ENCODE peak calls at places on chromosomes 4 and X, in five cellular contexts. E, K, V, N and D are unnamed samples.

GRCh38 chrX:9436812-9437211 is 28.0 kb upstream of the TBL1X start:
- DNase-seq in E (no peak), K (no peak), V (no peak), N (no peak), D (no peak)

GRCh38 chrX:38800981-38801845 is at the start of gene MID1IP1:
- DNase-seq in E (peak), K (peak), V (peak), N (peak), D (no peak)

GRCh38 chr4:15569746-15570145 is 85.4 kb downstream of the FBXL5 start:
- DNase-seq in E (no peak), K (no peak), V (no peak), N (no peak), D (no peak)

GRCh38 chrX:116281106-116281505 is 110.6 kb downstream of the AGTR2 start:
- DNase-seq in E (no peak), K (no peak), V (peak), N (no peak), D (no peak)

GRCh38 chr4:6893449-6894085 is 16.1 kb upstream of the TBC1D14 start:
- DNase-seq in E (no peak), K (peak), V (no peak), N (peak), D (no peak)

GRCh38 chr4:165384608-165385007 is 5.8 kb downstream of the CPE start:
- DNase-seq in E (no peak), K (no peak), V (peak), N (no peak), D (no peak)

GRCh38 chr4:15376594-15376993 is 51.2 kb upstream of the C1QTNF7 start:
- DNase-seq in E (no peak), K (no peak), V (peak), N (no peak), D (no peak)

GRCh38 chr4:86401826-86402225 is 42.0 kb upstream of the MAPK10 start:
- DNase-seq in E (no peak), K (no peak), V (no peak), N (no peak), D (no peak)

GRCh38 chrX:107675823-107676555 is 47.7 kb downstream of the PRPS1 start:
- DNase-seq in E (no peak), K (no peak), V (no peak), N (peak), D (no peak)

GRCh38 chr4:56506110-56506705 is 617 bp downstream of the ARL9 start:
- DNase-seq in E (no peak), K (no peak), V (peak), N (no peak), D (no peak)

GRCh38 chr4:8545439-8545765 is 34.8 kb upstream of the GPR78 start:
- DNase-seq in E (no peak), K (no peak), V (no peak), N (no peak), D (no peak)

GRCh38 chr4:15466596-15466995 is 3.1 kb upstream of the CC2D2A start:
- DNase-seq in E (no peak), K (no peak), V (no peak), N (no peak), D (no peak)

GRCh38 chr4:128517096-128517738 is 229.6 kb upstream of the PGRMC2 start:
- DNase-seq in E (no peak), K (no peak), V (no peak), N (no peak), D (no peak)

GRCh38 chrX:93673869-93674271 is at the start of gene FAM133A:
- DNase-seq in E (no peak), K (no peak), V (no peak), N (no peak), D (no peak)

GRCh38 chr4:22848332-22848731 is 155.6 kb downstream of the GBA3 start:
- DNase-seq in E (no peak), K (no peak), V (no peak), N (no peak), D (no peak)

GRCh38 chr4:109723110-109723509 is 6.8 kb downstream of the PLA2G12A start:
- DNase-seq in E (no peak), K (no peak), V (no peak), N (no peak), D (no peak)

GRCh38 chr4:80221161-80221560 is 23.9 kb downstream of the PRDM8 start:
- DNase-seq in E (no peak), K (no peak), V (no peak), N (no peak), D (no peak)

GRCh38 chr4:127788517-127788916 is 6.4 kb downstream of the HSPA4L start:
- DNase-seq in E (peak), K (no peak), V (peak), N (no peak), D (no peak)

GRCh38 chrX:129652565-129653169 is 2.1 kb downstream of the APLN start:
- DNase-seq in E (no peak), K (no peak), V (no peak), N (no peak), D (peak)
- H3K27ac ChIP-seq in E (no peak), K (no peak), V (no peak), N (no peak), D (no peak)

GRCh38 chr4:111678466-111678865 is 466.8 kb upstream of the FAM241A start:
- DNase-seq in E (no peak), K (no peak), V (no peak), N (no peak), D (no peak)
- TF ChIP-seq POLR2AphosphoS5 in E (no peak), K (no peak), V (no peak), N (no peak), D (no peak)

GRCh38 chrX:118593407-118593806 is 97.8 kb downstream of the DOCK11 start:
- DNase-seq in E (no peak), K (no peak), V (no peak), N (no peak), D (no peak)
- H3K27ac ChIP-seq in E (no peak), K (no peak), V (no peak), N (no peak), D (no peak)

GRCh38 chrX:49175875-49176274 is 4.2 kb downstream of the PLP2 start:
- DNase-seq in E (no peak), K (no peak), V (no peak), N (no peak), D (no peak)

GRCh38 chrX:49175435-49175834 is 3.7 kb downstream of the PLP2 start:
- DNase-seq in E (no peak), K (no peak), V (no peak), N (no peak), D (no peak)

GRCh38 chrX:49171752-49172279 is at the start of gene PLP2:
- DNase-seq in E (no peak), K (peak), V (peak), N (peak), D (no peak)

GRCh38 chrX:49174723-49175122 is 3.0 kb downstream of the PLP2 start:
- DNase-seq in E (no peak), K (no peak), V (no peak), N (no peak), D (no peak)

DNA sequence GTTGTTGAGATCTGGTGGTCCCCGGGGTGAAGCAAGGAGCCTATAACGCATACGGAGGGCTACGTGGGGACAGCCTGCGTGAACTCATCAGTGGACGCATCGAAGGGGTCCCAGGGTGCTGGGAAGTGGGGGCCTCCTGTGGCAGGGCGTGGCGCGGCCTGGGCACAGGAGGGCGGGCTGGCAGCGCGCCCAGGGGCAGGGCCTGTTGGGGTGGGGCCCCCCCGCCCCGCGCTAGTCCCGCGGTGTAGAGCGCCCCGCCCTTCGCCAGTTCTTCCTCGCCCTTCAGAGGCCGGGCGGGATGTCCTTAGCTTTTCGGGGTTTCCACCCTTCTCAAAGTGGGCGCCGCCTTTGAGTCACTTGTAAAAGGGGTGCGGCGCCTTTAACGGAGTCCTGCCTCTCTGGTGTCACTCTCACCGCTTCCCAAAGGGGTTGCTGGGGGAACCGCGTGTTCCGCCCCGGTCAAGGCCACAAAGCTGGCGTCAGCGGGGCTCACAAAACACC is 632 bp downstream of the PLP2 start:
- DNase-seq in E (no peak), K (peak), V (peak), N (peak), D (no peak)
- TF ChIP-seq POLR2AphosphoS5 in E (peak), K (peak), V (no peak), N (peak), D (peak)

GRCh38 chr4:169663402-169663801 is 43.0 kb downstream of the CLCN3 start:
- DNase-seq in E (no peak), K (no peak), V (no peak), N (no peak), D (no peak)

GRCh38 chr4:169664615-169665014 is 44.2 kb downstream of the CLCN3 start:
- DNase-seq in E (no peak), K (no peak), V (no peak), N (no peak), D (no peak)

GRCh38 chr4:169665039-169665732 is 44.8 kb downstream of the CLCN3 start:
- DNase-seq in E (no peak), K (no peak), V (no peak), N (no peak), D (no peak)

GRCh38 chr4:169662226-169662625 is 41.8 kb downstream of the CLCN3 start:
- DNase-seq in E (no peak), K (no peak), V (no peak), N (no peak), D (no peak)

GRCh38 chr4:169663894-169664293 is 43.5 kb downstream of the CLCN3 start:
- DNase-seq in E (no peak), K (no peak), V (no peak), N (no peak), D (no peak)
- H3K27ac ChIP-seq in E (no peak), K (no peak), V (no peak), N (peak), D (no peak)

GRCh38 chr4:111650553-111651183 is 494.6 kb upstream of the FAM241A start:
- DNase-seq in E (no peak), K (no peak), V (peak), N (no peak), D (no peak)
- TF ChIP-seq POLR2AphosphoS5 in E (no peak), K (no peak), V (no peak), N (no peak), D (no peak)

GRCh38 chr4:114654607-114655006 is 56.0 kb downstream of the UGT8 start:
- DNase-seq in E (no peak), K (no peak), V (no peak), N (no peak), D (no peak)
- H3K27ac ChIP-seq in E (no peak), K (no peak), V (no peak), N (no peak), D (no peak)

DNA sequence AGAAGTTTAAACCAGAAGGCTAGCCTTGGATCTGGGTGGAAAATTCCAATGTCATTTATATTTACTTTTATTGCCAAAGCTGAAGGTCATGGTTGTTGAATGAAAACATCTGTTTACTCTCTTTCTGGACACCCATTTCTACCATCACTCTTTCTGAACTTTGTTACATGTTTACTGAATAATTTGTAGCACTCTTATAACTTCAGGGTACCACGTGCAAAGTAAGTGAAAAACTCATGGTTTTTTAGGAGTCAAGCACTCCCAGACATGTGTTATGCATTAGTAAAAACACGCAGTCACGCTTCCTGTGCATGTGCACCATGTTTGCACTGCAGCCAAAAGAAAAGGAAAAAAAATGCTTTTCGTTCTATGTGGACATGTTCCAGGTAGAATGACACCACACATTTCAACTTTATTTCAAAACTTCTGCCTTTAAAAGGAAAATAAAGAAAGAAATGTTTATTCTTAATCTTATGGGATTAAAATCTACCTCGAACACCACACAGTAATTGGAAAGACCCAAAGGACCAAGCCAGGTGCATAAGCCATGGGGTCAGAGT is 31.4 kb upstream of the ADH1C start:
- DNase-seq in E (no peak), K (peak), V (no peak), N (peak), D (no peak)
- TF ChIP-seq POLR2AphosphoS5 in E (no peak), K (peak), V (no peak), N (peak), D (peak)

DNA sequence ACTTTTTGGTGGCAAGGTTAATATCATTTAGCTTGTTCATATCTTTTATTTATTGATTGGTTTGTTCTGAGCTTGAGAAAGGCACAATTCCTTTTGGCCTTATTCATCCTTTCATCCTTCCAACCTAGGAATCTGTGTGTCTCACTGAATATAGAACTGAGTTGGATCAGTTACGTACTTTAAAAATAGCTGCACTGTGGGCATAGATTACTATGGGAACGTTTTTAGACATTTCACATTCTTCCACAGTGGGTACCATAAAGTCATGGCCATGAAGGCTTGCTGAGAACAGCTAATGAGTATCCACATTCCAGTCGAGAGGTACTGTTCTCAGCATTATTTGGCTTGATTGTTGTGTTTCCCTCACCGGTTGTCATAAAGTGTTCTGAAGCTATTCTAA is 217.0 kb upstream of the DKK2 start:
- DNase-seq in E (no peak), K (no peak), V (no peak), N (no peak), D (no peak)
- H3K27ac ChIP-seq in E (no peak), K (no peak), V (no peak), N (no peak), D (no peak)